ENCODE peak calls at places on chromosome 6, in five cellular contexts. F is iris pigment epithelial cell, H is foreskin melanocyte, R is HFF-Myc, P is A172. D is an unnamed sample.

GRCh38 chr6:31203345-31203979 is 33.0 kb upstream of the POU5F1 start:
- DNase-seq in R (peak), F (peak), H (no peak), P (peak), D (no peak)

GRCh38 chr6:142846883-142847287 is 98.1 kb downstream of the HIVEP2 start:
- DNase-seq in P (peak), R (peak), H (no peak), F (peak), D (no peak)

GRCh38 chr6:39056681-39057080 is 8.1 kb downstream of the GLP1R start:
- DNase-seq in H (no peak), F (no peak), P (no peak), R (no peak), D (no peak)

GRCh38 chr6:148501178-148501590 is 158.5 kb downstream of the SASH1 start:
- DNase-seq in F (peak), P (peak), H (peak), R (no peak), D (no peak)

GRCh38 chr6:16345449-16346330 is 107.3 kb downstream of the GMPR start:
- DNase-seq in R (peak), P (peak), H (no peak), F (peak), D (no peak)

GRCh38 chr6:119083007-119083406 is 4.5 kb upstream of the FAM184A start:
- DNase-seq in R (no peak), H (no peak), F (no peak), P (no peak), D (no peak)

GRCh38 chr6:56537223-56537770 is 105.4 kb downstream of the DST start:
- DNase-seq in P (no peak), R (no peak), F (no peak), H (no peak), D (no peak)

GRCh38 chr6:106872044-106872443 is 102.5 kb downstream of the CD24 start:
- DNase-seq in H (no peak), P (no peak), F (no peak), R (no peak), D (no peak)

GRCh38 chr6:147554281-147554680 is 45.8 kb downstream of the SAMD5 start:
- DNase-seq in F (no peak), P (no peak), R (no peak), H (no peak), D (no peak)

GRCh38 chr6:119749341-119749740 is 399.8 kb upstream of the MAN1A1 start:
- DNase-seq in H (no peak), P (no peak), F (no peak), R (no peak), D (no peak)

GRCh38 chr6:143688681-143689080 is 10.9 kb downstream of the PHACTR2 start:
- DNase-seq in P (no peak), F (no peak), H (no peak), R (no peak), D (no peak)

GRCh38 chr6:17311595-17312311 is 30.6 kb downstream of the RBM24 start:
- DNase-seq in H (no peak), P (no peak), R (no peak), F (peak), D (no peak)

GRCh38 chr6:108581237-108581931 is 20.7 kb downstream of the FOXO3 start:
- DNase-seq in H (no peak), P (peak), F (peak), R (no peak), D (peak)

GRCh38 chr6:112343375-112343774 is 3.8 kb upstream of the RFPL4B start:
- DNase-seq in H (no peak), R (no peak), F (no peak), P (no peak), D (no peak)

GRCh38 chr6:137705166-137706064 is 161.6 kb upstream of the TNFAIP3 start:
- DNase-seq in F (peak), H (peak), R (no peak), P (peak), D (peak)

GRCh38 chr6:163405412-163406309 is 8.9 kb upstream of the QKI start:
- DNase-seq in F (no peak), R (no peak), P (no peak), H (peak), D (no peak)

GRCh38 chr6:16540804-16541752 is 220.2 kb downstream of the ATXN1 start:
- DNase-seq in P (no peak), H (no peak), F (no peak), R (no peak), D (no peak)

GRCh38 chr6:24009319-24009718 is 116.7 kb upstream of the NRSN1 start:
- DNase-seq in R (no peak), H (no peak), F (no peak), P (no peak), D (no peak)

GRCh38 chr6:122042380-122042779 is 357.1 kb upstream of the HSF2 start:
- DNase-seq in H (no peak), F (no peak), R (no peak), P (no peak), D (no peak)

GRCh38 chr6:19413323-19413722 is 423.8 kb upstream of the ID4 start:
- DNase-seq in H (no peak), F (peak), R (no peak), P (peak), D (peak)

GRCh38 chr6:57302477-57302876 is 15.0 kb upstream of the PRIM2 start:
- DNase-seq in P (no peak), F (peak), H (no peak), R (no peak), D (no peak)

GRCh38 chr6:41278699-41279405 is 7.6 kb downstream of the TREM1 start:
- DNase-seq in F (peak), P (peak), R (peak), H (peak), D (no peak)

GRCh38 chr6:143962644-143962929 is 45.5 kb downstream of the PLAGL1 start:
- DNase-seq in R (peak), P (peak), H (peak), F (peak), D (peak)

GRCh38 chr6:24931752-24932691 is 3.7 kb downstream of the RIPOR2 start:
- DNase-seq in H (no peak), R (no peak), F (peak), P (peak), D (no peak)

GRCh38 chr6:12048609-12049008 is 36.5 kb downstream of the HIVEP1 start:
- DNase-seq in F (no peak), H (no peak), R (no peak), P (no peak), D (no peak)

GRCh38 chr6:166942393-166943168 is 13.8 kb downstream of the RNASET2 start:
- DNase-seq in P (no peak), F (peak), H (no peak), R (no peak), D (no peak)

GRCh38 chr6:33279971-33280511 is 3.1 kb downstream of the B3GALT4 start:
- DNase-seq in H (no peak), F (peak), R (no peak), P (peak), D (no peak)

GRCh38 chr6:11214438-11214837 is 18.0 kb downstream of the NEDD9 start:
- DNase-seq in H (no peak), F (no peak), R (no peak), P (no peak), D (no peak)

GRCh38 chr6:13286185-13286584 is 42.2 kb downstream of the TBC1D7 start:
- DNase-seq in F (no peak), H (no peak), P (no peak), R (no peak), D (no peak)

GRCh38 chr6:9842004-9842720 is 572.7 kb downstream of the TFAP2A start:
- DNase-seq in R (no peak), H (no peak), F (no peak), P (no peak), D (no peak)

GRCh38 chr6:97705568-97705967 is 422.6 kb upstream of the MMS22L start:
- DNase-seq in F (peak), H (no peak), R (no peak), P (no peak), D (no peak)